ENCODE peak calls at places on chromosome 6, in ten cellular contexts. C is NCI-H1105; V is T-cell; Q is CD8-positive, alpha-beta T cell; B is upper lobe of left lung; T is pancreas; Y is endothelial cell; G is stimulated activated CD8-positive, alpha-beta memory T cell treated with anti-CD3 and anti-CD28 coated beads, Interleukin-7, amount 100 ng/mL, for 48 hours; F is brain microvascular endothelial cell; R is HS-27A. M is an unnamed sample.

GRCh38 chr6:159984268-159984786 is 15.4 kb downstream of the IGF2R start:
- DNase-seq in C (no peak), V (no peak), Q (no peak), B (peak), T (no peak), Y (no peak), G (no peak), F (peak), R (no peak), M (no peak)

GRCh38 chr6:42448906-42449659 is 2.6 kb downstream of the TRERF1 start:
- DNase-seq in C (no peak), V (no peak), Q (no peak), B (no peak), T (no peak), Y (no peak), G (no peak), F (no peak), R (no peak), M (no peak)

GRCh38 chr6:89729818-89730217 is 89.8 kb downstream of the MDN1 start:
- DNase-seq in C (no peak), V (no peak), Q (no peak), B (no peak), T (no peak), Y (no peak), G (no peak), F (no peak), R (no peak), M (no peak)

GRCh38 chr6:90537027-90537426 is 49.8 kb downstream of the MAP3K7 start:
- DNase-seq in C (no peak), V (no peak), Q (no peak), B (no peak), T (no peak), Y (no peak), G (no peak), F (no peak), R (no peak), M (no peak)

GRCh38 chr6:45959534-45960195 is 56.0 kb downstream of the CLIC5 start:
- DNase-seq in C (peak), V (no peak), Q (no peak), B (peak), T (no peak), Y (no peak), G (no peak), F (no peak), R (no peak), M (no peak)

GRCh38 chr6:73860303-73860702 is 164.3 kb downstream of the CD109 start:
- DNase-seq in C (no peak), V (no peak), Q (no peak), B (no peak), T (no peak), Y (no peak), G (no peak), F (no peak), R (no peak), M (no peak)

GRCh38 chr6:118980063-118980462 is 45.1 kb upstream of the MCM9 start:
- DNase-seq in C (no peak), V (no peak), Q (no peak), B (peak), T (no peak), Y (no peak), G (no peak), F (no peak), R (no peak), M (no peak)

GRCh38 chr6:154070041-154070440 is 31.0 kb downstream of the OPRM1 start:
- DNase-seq in C (no peak), V (no peak), Q (no peak), B (no peak), T (no peak), Y (no peak), G (no peak), F (no peak), R (no peak), M (no peak)

GRCh38 chr6:44100088-44100550 is 27.1 kb downstream of the MRPL14 start:
- DNase-seq in C (no peak), V (no peak), Q (no peak), B (no peak), T (no peak), Y (peak), G (no peak), F (peak), R (no peak), M (no peak)

GRCh38 chr6:113476937-113477839 is 380.0 kb upstream of the MARCKS start:
- DNase-seq in C (no peak), V (no peak), Q (no peak), B (no peak), T (no peak), Y (no peak), G (no peak), F (no peak), R (no peak), M (no peak)

GRCh38 chr6:163570579-163571231 is 156.2 kb downstream of the QKI start:
- DNase-seq in C (no peak), V (no peak), Q (no peak), B (no peak), T (no peak), Y (no peak), G (no peak), F (no peak), R (no peak), M (no peak)

GRCh38 chr6:150050846-150051245 is 18.1 kb downstream of the ULBP3 start:
- DNase-seq in C (no peak), V (no peak), Q (no peak), B (no peak), T (no peak), Y (no peak), G (no peak), F (no peak), R (no peak), M (no peak)

GRCh38 chr6:147900191-147900830 is 391.8 kb downstream of the SAMD5 start:
- DNase-seq in C (no peak), V (no peak), Q (no peak), B (no peak), T (no peak), Y (no peak), G (no peak), F (no peak), R (peak), M (no peak)

GRCh38 chr6:129863664-129864063 is 2.5 kb upstream of the TMEM244 start:
- DNase-seq in C (no peak), V (no peak), Q (no peak), B (no peak), T (no peak), Y (no peak), G (no peak), F (peak), R (no peak), M (no peak)

GRCh38 chr6:111259089-111259831 is 172.0 kb downstream of the SLC16A10 start:
- DNase-seq in C (peak), V (peak), Q (peak), B (peak), T (peak), Y (peak), G (peak), F (peak), R (peak), M (peak)

GRCh38 chr6:149176971-149177667 is 140.4 kb upstream of the TAB2 start:
- DNase-seq in C (no peak), V (no peak), Q (no peak), B (no peak), T (peak), Y (no peak), G (no peak), F (no peak), R (no peak), M (no peak)

GRCh38 chr6:43636312-43636667 is 650 bp downstream of the MAD2L1BP start:
- DNase-seq in C (no peak), V (no peak), Q (no peak), B (peak), T (no peak), Y (no peak), G (no peak), F (peak), R (no peak), M (peak)

GRCh38 chr6:156779206-156780116 is 2.3 kb downstream of the ARID1B start:
- DNase-seq in C (peak), V (peak), Q (no peak), B (peak), T (peak), Y (peak), G (peak), F (no peak), R (no peak), M (peak)

GRCh38 chr6:87945966-87946365 is 101.7 kb upstream of the SPACA1 start:
- DNase-seq in C (no peak), V (no peak), Q (no peak), B (no peak), T (no peak), Y (no peak), G (no peak), F (no peak), R (no peak), M (no peak)

GRCh38 chr6:76438768-76439167 is 366.3 kb upstream of the IMPG1 start:
- DNase-seq in C (no peak), V (no peak), Q (no peak), B (no peak), T (no peak), Y (no peak), G (no peak), F (no peak), R (no peak), M (no peak)

GRCh38 chr6:107717781-107718180 is 106.3 kb downstream of the SCML4 start:
- DNase-seq in C (no peak), V (no peak), Q (no peak), B (no peak), T (no peak), Y (no peak), G (no peak), F (no peak), R (no peak), M (no peak)

GRCh38 chr6:26260110-26260637 is 104.8 kb upstream of the BTN3A2 start:
- DNase-seq in C (no peak), V (no peak), Q (no peak), B (no peak), T (no peak), Y (no peak), G (no peak), F (no peak), R (no peak), M (no peak)

GRCh38 chr6:108029226-108029921 is 45.2 kb downstream of the OSTM1 start:
- DNase-seq in C (no peak), V (no peak), Q (no peak), B (no peak), T (no peak), Y (no peak), G (no peak), F (no peak), R (no peak), M (no peak)

GRCh38 chr6:7262746-7263335 is 50.2 kb downstream of the SSR1 start:
- DNase-seq in C (no peak), V (no peak), Q (no peak), B (no peak), T (no peak), Y (no peak), G (no peak), F (no peak), R (no peak), M (no peak)

GRCh38 chr6:130396722-130397121 is 30.9 kb downstream of the TMEM200A start:
- DNase-seq in C (no peak), V (no peak), Q (no peak), B (no peak), T (no peak), Y (no peak), G (no peak), F (no peak), R (no peak), M (no peak)

GRCh38 chr6:33929575-33930288 is 125.9 kb upstream of the MLN start:
- DNase-seq in C (peak), V (no peak), Q (no peak), B (no peak), T (no peak), Y (no peak), G (no peak), F (no peak), R (no peak), M (no peak)

GRCh38 chr6:28490191-28490890 is 25.3 kb downstream of the GPX6 start:
- DNase-seq in C (no peak), V (no peak), Q (no peak), B (no peak), T (no peak), Y (peak), G (no peak), F (peak), R (no peak), M (no peak)

GRCh38 chr6:88377976-88378580 is 211.9 kb upstream of the CNR1 start:
- DNase-seq in C (no peak), V (no peak), Q (no peak), B (no peak), T (no peak), Y (no peak), G (no peak), F (no peak), R (no peak), M (no peak)

M was measured in activated CD4-positive, alpha-beta T cell treated with anti-CD3 and anti-CD28 coated beads for 4 hours.